ENCODE peak calls at places on chromosomes 6 and 20, in nine cellular contexts. B, G, O, Q, V, F, P, X and N are unnamed samples.
A peak's percentile ranks its signal among the peaks of the same experiment; 100 is the strongest.

GRCh38 chr6:154981071-154981373 is 14.1 kb upstream of the TIAM2 start:
- DNase-seq in B (no peak), G (no peak), O (no peak), Q (no peak), V (peak; percentile 33), F (no peak), P (no peak), X (no peak), N (no peak)

GRCh38 chr20:62780696-62781095 is 15.6 kb upstream of the MRGBP start:
- DNase-seq in B (no peak), G (no peak), O (no peak), Q (no peak), V (no peak), F (no peak), P (no peak), X (no peak), N (no peak)

GRCh38 chr20:35742741-35743523 is 872 bp upstream of the RBM39 start:
- DNase-seq in B (no peak), G (no peak), O (no peak), Q (no peak), V (peak; percentile 27), F (no peak), P (peak; percentile 79), X (no peak), N (no peak)

GRCh38 chr6:28947831-28948270 is 24.1 kb upstream of the TRIM27 start:
- DNase-seq in B (no peak), G (peak; percentile 23), O (no peak), Q (no peak), V (no peak), F (no peak), P (no peak), X (no peak), N (no peak)

GRCh38 chr6:17987576-17988421 is at the start of gene KIF13A:
- DNase-seq in B (no peak), G (peak; percentile 63), O (peak; percentile 66), Q (no peak), V (peak; percentile 72), F (peak; percentile 69), P (peak; percentile 55), X (peak; percentile 31), N (peak; percentile 59)

GRCh38 chr6:21949211-21949801 is 347.5 kb downstream of the PRL start:
- DNase-seq in B (no peak), G (peak; percentile 16), O (no peak), Q (no peak), V (no peak), F (no peak), P (no peak), X (no peak), N (peak; percentile 84)

GRCh38 chr6:170281331-170282292 is 9.3 kb downstream of the DLL1 start:
- DNase-seq in B (no peak), G (no peak), O (no peak), Q (no peak), V (no peak), F (no peak), P (no peak), X (no peak), N (no peak)

GRCh38 chr6:27668442-27669275 is 195.8 kb upstream of the ZNF184 start:
- DNase-seq in B (no peak), G (peak; percentile 60), O (peak; percentile 78), Q (peak; percentile 94), V (peak; percentile 16), F (peak; percentile 62), P (peak; percentile 87), X (no peak), N (peak; percentile 82)

GRCh38 chr20:10637062-10637559 is 36.7 kb downstream of the JAG1 start:
- DNase-seq in B (no peak), G (peak; percentile 82), O (peak; percentile 51), Q (no peak), V (no peak), F (peak; percentile 65), P (peak; percentile 60), X (no peak), N (peak; percentile 71)

GRCh38 chr6:9948600-9949138 is 466.2 kb downstream of the TFAP2A start:
- DNase-seq in B (no peak), G (no peak), O (no peak), Q (no peak), V (no peak), F (no peak), P (no peak), X (no peak), N (no peak)

GRCh38 chr6:13496508-13497180 is 9.2 kb upstream of the GFOD1 start:
- DNase-seq in B (no peak), G (peak; percentile 59), O (no peak), Q (no peak), V (no peak), F (peak; percentile 35), P (no peak), X (no peak), N (no peak)

GRCh38 chr6:5766260-5766659 is 240.5 kb downstream of the NRN1 start:
- DNase-seq in B (no peak), G (no peak), O (no peak), Q (no peak), V (no peak), F (peak; percentile 8), P (peak; percentile 50), X (no peak), N (no peak)

GRCh38 chr6:21823371-21823770 is 229.8 kb downstream of the SOX4 start:
- DNase-seq in B (no peak), G (no peak), O (no peak), Q (no peak), V (no peak), F (no peak), P (peak; percentile 50), X (no peak), N (no peak)

DNA sequence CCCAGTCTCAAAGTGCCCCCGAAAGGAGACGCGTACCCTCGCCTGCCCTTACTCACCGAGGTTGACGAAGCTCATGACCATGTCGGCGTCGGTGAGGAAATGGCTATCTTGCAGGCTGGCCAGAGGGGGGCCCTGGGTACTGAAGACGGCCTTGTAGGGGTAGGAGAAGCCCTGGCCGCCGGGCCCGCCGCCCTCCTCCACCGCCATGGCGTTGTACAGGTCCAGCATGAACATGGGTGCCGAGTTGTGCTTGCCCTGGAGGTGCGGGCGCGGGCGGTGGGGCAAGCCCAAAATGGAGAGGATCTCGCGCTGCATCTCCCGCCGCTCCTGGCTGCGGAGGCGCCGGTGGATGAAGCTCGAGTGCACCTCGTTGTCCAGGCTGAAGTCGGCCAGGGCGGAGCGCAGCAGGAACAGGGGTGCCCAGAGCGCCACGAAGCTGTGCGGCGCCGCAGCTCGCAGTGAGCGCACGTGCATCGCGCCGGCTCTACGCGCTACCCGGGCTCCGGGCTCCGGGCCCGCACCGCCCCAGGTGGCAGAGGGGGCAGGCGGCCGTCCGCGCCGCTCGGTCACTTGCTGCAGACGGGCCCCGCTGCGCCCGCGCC is 691 bp downstream of the BMP7 start:
- DNase-seq in B (no peak), G (peak; percentile 1), O (no peak), Q (no peak), V (no peak), F (no peak), P (no peak), X (no peak), N (no peak)
- H3K4me3 ChIP-seq in B (no peak overlapping the region), G (no peak overlapping the region), O (no peak overlapping the region), Q (peak overlapping the region; percentile 40), V (no peak overlapping the region), F (no peak overlapping the region), P (no peak overlapping the region), X (no peak overlapping the region), N (no peak overlapping the region)

GRCh38 chr6:3214898-3215297 is 12.6 kb downstream of the TUBB2B start:
- DNase-seq in B (no peak), G (peak; percentile 42), O (no peak), Q (no peak), V (no peak), F (no peak), P (no peak), X (no peak), N (no peak)
- H3K4me3 ChIP-seq in B (no peak overlapping the region), G (no peak overlapping the region), O (no peak overlapping the region), Q (no peak overlapping the region), V (no peak overlapping the region), F (no peak overlapping the region), P (no peak overlapping the region), X (no peak overlapping the region), N (no peak overlapping the region)

GRCh38 chr20:5364997-5365597 is 48.3 kb upstream of the PROKR2 start:
- DNase-seq in B (peak; percentile 1), G (no peak), O (no peak), Q (no peak), V (no peak), F (no peak), P (peak; percentile 25), X (no peak), N (peak; percentile 3)
- H3K4me3 ChIP-seq in B (no peak overlapping the region), G (no peak overlapping the region), O (no peak overlapping the region), Q (no peak overlapping the region), V (no peak overlapping the region), F (no peak overlapping the region), P (no peak overlapping the region), X (no peak overlapping the region), N (no peak overlapping the region)

DNA sequence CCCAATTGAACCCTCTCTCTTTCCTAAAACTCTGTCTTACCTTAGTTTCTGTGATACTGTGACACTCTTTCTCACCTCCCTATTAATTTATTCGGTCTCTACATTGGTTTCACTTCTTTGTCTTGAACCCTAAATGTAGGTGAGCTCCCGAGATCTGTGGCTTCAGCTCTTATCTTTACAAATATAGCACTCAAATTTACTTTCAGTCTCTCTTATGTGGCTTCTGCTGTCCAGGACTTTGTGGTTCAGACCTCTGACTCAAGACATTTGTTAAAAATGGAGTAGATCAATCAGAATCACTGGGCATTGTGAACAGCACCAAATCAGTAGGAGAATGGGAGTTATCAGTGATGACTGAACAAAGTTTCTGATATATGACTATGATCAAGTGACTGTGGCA is 27.4 kb downstream of the IL17F start:
- DNase-seq in B (no peak), G (no peak), O (no peak), Q (no peak), V (no peak), F (no peak), P (no peak), X (no peak), N (no peak)
- H3K4me3 ChIP-seq in B (no peak overlapping the region), G (no peak overlapping the region), O (no peak overlapping the region), Q (no peak overlapping the region), V (no peak overlapping the region), F (no peak overlapping the region), P (no peak overlapping the region), X (no peak overlapping the region), N (no peak overlapping the region)

GRCh38 chr20:51023617-51024155 is 779 bp upstream of the KCNG1 start:
- DNase-seq in B (no peak), G (no peak), O (no peak), Q (no peak), V (peak; percentile 44), F (no peak), P (no peak), X (no peak), N (no peak)
- H3K4me3 ChIP-seq in B (peak overlapping the region; percentile 63), G (peak overlapping the region; percentile 58), O (no peak overlapping the region), Q (peak overlapping the region; percentile 57), V (no peak overlapping the region), F (peak overlapping the region; percentile 65), P (no peak overlapping the region), X (no peak overlapping the region), N (peak overlapping the region; percentile 89)

DNA sequence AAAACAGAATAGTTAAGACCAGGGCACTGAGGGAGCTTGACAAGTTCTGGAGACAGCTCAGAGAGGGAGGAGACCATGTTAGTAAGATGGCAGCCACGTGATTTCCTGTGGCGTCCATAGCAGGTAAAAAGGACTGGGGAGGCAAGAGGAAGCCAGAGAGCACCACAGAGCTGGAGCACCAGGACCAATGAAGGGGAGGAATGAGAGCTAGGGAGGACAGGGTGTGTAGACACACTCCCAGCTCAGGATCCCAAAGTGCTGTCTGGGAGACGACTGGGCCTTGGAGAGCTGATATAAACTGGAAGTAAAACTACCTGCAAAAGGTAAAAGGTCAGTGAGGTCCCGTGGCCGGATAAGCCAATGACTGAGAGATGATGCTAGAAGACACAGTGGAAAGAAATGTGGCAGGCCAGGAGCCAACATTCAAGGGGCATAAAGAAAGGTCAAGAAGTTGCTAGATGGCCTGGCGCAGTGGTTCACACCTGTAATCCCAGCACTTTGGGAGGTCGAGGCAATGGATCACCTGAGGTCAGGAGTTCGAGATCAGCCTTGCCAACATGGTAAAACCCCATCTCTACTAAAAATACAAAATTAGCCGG is 39.0 kb downstream of the SLC23A2 start:
- DNase-seq in B (no peak), G (no peak), O (no peak), Q (no peak), V (no peak), F (no peak), P (peak; percentile 84), X (no peak), N (no peak)
- H3K4me3 ChIP-seq in B (no peak overlapping the region), G (no peak overlapping the region), O (no peak overlapping the region), Q (no peak overlapping the region), V (no peak overlapping the region), F (no peak overlapping the region), P (peak overlapping the region; percentile 27), X (no peak overlapping the region), N (no peak overlapping the region)